ENCODE peak calls at places on chromosome 5, in five cellular contexts. R, D, E, G and W are unnamed samples.

GRCh38 chr5:122500245-122501086 is 188.4 kb downstream of the SNCAIP start:
- DNase-seq in G (peak), D (no peak), E (peak), R (peak), W (peak)

GRCh38 chr5:109345699-109346098 is 64.1 kb downstream of the PJA2 start:
- DNase-seq in R (no peak), D (no peak), G (no peak), E (no peak), W (no peak)

GRCh38 chr5:129724647-129725046 is 23.2 kb upstream of the MINAR2 start:
- DNase-seq in R (no peak), D (no peak), E (no peak), G (no peak), W (no peak)

GRCh38 chr5:134451618-134452505 is 40.2 kb upstream of the CDKN2AIPNL start:
- DNase-seq in G (peak), D (no peak), R (no peak), E (peak), W (peak)

GRCh38 chr5:134132372-134133212 is 18.1 kb downstream of the TCF7 start:
- DNase-seq in E (no peak), G (peak), R (no peak), D (no peak), W (no peak)

GRCh38 chr5:5404376-5404775 is 18.1 kb upstream of the ICE1 start:
- DNase-seq in D (no peak), E (no peak), R (no peak), G (no peak), W (no peak)

GRCh38 chr5:71748360-71748759 is 29.3 kb downstream of the CARTPT start:
- DNase-seq in D (peak), E (no peak), G (peak), R (peak), W (no peak)

GRCh38 chr5:103224118-103224893 is 34.3 kb upstream of the MACIR start:
- DNase-seq in D (no peak), G (no peak), R (peak), E (peak), W (peak)

GRCh38 chr5:73115399-73116051 is 4.8 kb upstream of the TMEM171 start:
- DNase-seq in E (peak), R (no peak), G (no peak), D (peak), W (no peak)

GRCh38 chr5:88675758-88676636 is 207.0 kb downstream of the MEF2C start:
- DNase-seq in D (no peak), E (peak), R (peak), G (no peak), W (no peak)

GRCh38 chr5:78554595-78554994 is 94.0 kb downstream of the LHFPL2 start:
- DNase-seq in R (no peak), G (no peak), E (no peak), D (no peak), W (no peak)

GRCh38 chr5:79774171-79774854 is 84.7 kb downstream of the CMYA5 start:
- DNase-seq in R (peak), E (peak), G (no peak), D (no peak), W (no peak)

GRCh38 chr5:103452089-103452488 is 110.5 kb downstream of the NUDT12 start:
- DNase-seq in E (no peak), G (no peak), R (peak), D (no peak), W (no peak)

GRCh38 chr5:147098233-147098790 is 136.5 kb upstream of the STK32A start:
- DNase-seq in G (no peak), E (peak), D (no peak), R (peak), W (no peak)
- TF ChIP-seq CTCF in G (no peak), E (no peak), D (peak), R (peak), W (peak)

DNA sequence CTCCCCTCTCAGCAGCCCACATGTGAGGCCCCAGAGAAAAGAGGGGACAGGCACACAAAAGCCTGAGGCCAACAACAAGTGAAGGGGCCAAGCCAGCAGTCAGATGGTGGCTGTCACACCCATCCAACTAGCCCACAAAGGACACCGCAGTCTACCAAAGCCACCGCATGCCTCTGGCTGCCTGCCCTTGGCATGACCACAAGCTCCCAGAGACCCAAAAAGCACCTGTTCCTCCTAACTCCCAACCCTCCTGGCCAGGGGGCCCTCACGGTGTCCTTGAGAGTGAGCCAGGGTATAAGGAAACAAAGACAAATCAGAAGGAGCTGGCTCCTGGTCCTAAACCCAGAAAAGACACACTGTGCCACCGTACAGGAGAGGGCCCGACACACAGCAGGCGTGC is 77.8 kb upstream of the LRRTM2 start:
- DNase-seq in R (no peak), D (no peak), G (peak), E (no peak), W (no peak)
- H3K4me3 ChIP-seq in R (no peak), D (no peak), G (no peak), E (no peak), W (no peak)

DNA sequence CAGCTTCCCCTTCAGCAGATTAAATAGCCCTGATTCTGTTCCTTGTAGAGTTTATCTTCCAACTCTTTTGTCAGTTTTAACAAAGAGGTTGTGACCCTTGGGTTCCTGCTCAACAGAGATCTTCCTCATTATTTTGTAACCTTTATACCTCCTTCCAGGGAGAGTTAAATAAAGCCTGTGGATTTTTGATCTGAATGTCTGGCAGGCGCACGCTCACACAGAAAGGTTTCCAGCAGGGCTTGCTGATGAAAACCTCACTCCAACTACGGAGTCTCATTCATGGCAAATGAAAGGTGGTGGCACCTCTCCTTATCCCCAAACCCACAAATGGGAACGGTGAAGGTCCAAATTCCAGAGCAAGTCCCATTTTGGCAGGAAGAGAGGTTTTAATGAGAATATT is 129.0 kb downstream of the SREK1 start:
- DNase-seq in E (no peak), R (no peak), G (no peak), D (peak), W (no peak)
- TF ChIP-seq EP300 in E (no peak), R (no peak), G (no peak), D (no peak), W (no peak)

DNA sequence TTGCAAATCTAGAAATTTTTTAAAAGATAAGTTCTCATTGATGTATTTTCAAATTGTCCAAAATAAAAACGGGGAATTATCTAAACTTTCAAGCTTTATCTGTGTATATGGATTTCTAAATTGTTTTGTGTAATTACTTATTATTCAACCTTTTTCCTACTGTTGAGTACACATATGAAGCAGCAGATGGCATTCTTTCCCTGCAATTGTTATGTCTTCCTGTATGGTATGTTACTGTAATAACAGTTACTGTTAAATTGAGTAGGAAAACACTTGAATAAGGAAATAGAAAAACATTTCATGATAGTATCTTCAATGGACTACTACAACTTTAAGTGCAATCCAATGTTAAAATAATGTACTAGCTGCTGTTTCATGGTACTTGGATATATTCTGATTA is 124.8 kb downstream of the RANBP17 start:
- DNase-seq in R (peak), G (no peak), D (no peak), E (peak), W (no peak)
- TF ChIP-seq CTCF in R (peak), G (no peak), D (no peak), E (peak), W (no peak)

GRCh38 chr5:179617930-179618329 is 5.5 kb downstream of the HNRNPH1 start:
- DNase-seq in R (no peak), D (no peak), E (no peak), G (peak), W (no peak)

GRCh38 chr5:179620703-179621350 is 2.6 kb downstream of the HNRNPH1 start:
- DNase-seq in G (peak), R (no peak), D (no peak), E (no peak), W (no peak)

GRCh38 chr5:179619776-179620175 is 3.7 kb downstream of the HNRNPH1 start:
- DNase-seq in E (no peak), G (no peak), D (no peak), R (no peak), W (no peak)

GRCh38 chr5:179620293-179620692 is 3.2 kb downstream of the HNRNPH1 start:
- DNase-seq in E (no peak), G (no peak), D (no peak), R (no peak), W (no peak)

DNA sequence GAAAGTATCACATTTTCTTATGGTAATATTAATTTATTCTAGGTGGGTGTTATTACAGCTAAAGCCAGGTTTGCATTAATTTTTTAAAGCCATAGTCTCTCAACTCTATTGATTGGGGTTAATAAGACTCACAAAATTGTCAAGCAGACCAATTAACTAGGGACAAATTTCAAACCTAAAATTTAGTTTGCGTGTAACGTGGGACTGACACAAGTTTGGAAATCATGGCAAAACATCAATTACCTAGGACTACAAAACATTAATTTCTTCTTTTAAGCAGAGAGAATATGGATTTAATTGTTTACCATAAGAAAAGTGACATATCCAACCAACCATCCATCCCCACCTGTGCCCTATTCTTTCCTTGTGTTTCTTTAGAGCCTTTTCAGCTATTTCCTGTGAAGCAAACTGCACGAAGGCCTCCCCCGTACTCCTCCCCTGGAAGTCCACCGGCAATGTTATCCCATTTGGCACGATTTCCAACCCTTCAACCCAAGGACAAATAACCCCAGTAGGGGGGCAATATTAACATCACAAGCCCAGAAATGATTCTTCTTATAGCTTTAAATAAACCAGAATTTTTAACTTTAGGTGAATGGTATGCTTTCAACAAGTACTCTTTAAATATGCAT is 4.4 kb downstream of the HNRNPH1 start:
- DNase-seq in G (peak), D (no peak), E (no peak), R (no peak), W (no peak)
- H3K4me3 ChIP-seq in G (peak), D (peak), E (peak), R (peak), W (no peak)

GRCh38 chr5:151100690-151101089 is 19.9 kb upstream of the TNIP1 start:
- DNase-seq in D (no peak), R (no peak), G (no peak), E (no peak), W (no peak)
- TF ChIP-seq EP300 in D (no peak), R (no peak), G (no peak), E (no peak), W (no peak)

GRCh38 chr5:91383956-91384300 is 811 bp upstream of the ARRDC3 start:
- DNase-seq in D (no peak), G (no peak), E (no peak), R (no peak), W (no peak)

GRCh38 chr5:91384671-91385430 is 1.7 kb upstream of the ARRDC3 start:
- DNase-seq in R (peak), G (no peak), D (no peak), E (peak), W (no peak)

GRCh38 chr5:91383027-91383955 is at the start of gene ARRDC3:
- DNase-seq in R (peak), G (peak), D (peak), E (peak), W (peak)

GRCh38 chr5:91388362-91388761 is 5.2 kb upstream of the ARRDC3 start:
- DNase-seq in D (no peak), R (no peak), E (no peak), G (no peak), W (no peak)

GRCh38 chr5:91386120-91386519 is 3.0 kb upstream of the ARRDC3 start:
- DNase-seq in G (no peak), E (no peak), R (no peak), D (no peak), W (no peak)
- TF ChIP-seq CTCF in G (no peak), E (no peak), R (peak), D (no peak), W (no peak)

DNA sequence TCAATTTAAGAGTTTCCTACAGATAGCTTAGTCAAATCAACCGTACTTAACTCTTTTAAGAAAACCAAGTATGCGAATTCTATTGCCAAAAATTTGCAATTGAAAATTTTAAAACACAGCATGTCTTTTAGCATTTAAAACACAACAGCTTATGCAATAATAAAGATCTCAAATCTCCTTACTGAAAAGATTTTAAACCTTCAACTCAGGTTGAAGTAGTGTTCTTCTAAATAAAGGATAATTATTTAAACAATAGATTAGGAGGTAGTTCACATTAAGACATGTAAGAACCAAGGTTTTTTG is 5.5 kb downstream of the NR3C1 start:
- DNase-seq in E (no peak), G (no peak), R (no peak), D (no peak), W (no peak)
- H3K4me3 ChIP-seq in E (peak), G (peak), R (peak), D (peak), W (no peak)

GRCh38 chr5:167916261-167916660 is 375.2 kb upstream of the WWC1 start:
- DNase-seq in G (no peak), D (no peak), E (no peak), R (no peak), W (no peak)
- TF ChIP-seq EP300 in G (no peak), D (no peak), E (peak), R (no peak), W (no peak)

GRCh38 chr5:172707285-172708182 is 63.5 kb downstream of the DUSP1 start:
- DNase-seq in R (peak), G (no peak), E (peak), D (no peak), W (no peak)
- TF ChIP-seq CTCF in R (peak), G (no peak), E (peak), D (peak), W (peak)